ENCODE peak calls at places on chromosomes 4 and X, in ten cellular contexts. X, K, G, S, F, I, H, T, Y and P are unnamed samples.
A peak's percentile ranks its signal among the peaks of the same experiment; 100 is the strongest.

GRCh38 chrX:49106930-49107329 is 16.6 kb downstream of the GPKOW start:
- DNase-seq in I (no peak), X (no peak), G (peak; percentile 41), F (peak; percentile 39), T (no peak), S (no peak), K (no peak), Y (peak; percentile 6), H (peak; percentile 36), P (peak; percentile 12)

GRCh38 chrX:153793291-153793690 is 884 bp downstream of the IDH3G start:
- DNase-seq in I (no peak), G (peak; percentile 30), T (no peak), X (no peak), H (no peak), K (no peak), F (no peak), Y (no peak), S (no peak), P (no peak)

GRCh38 chr4:64713256-64713840 is 304.1 kb upstream of the TECRL start:
- DNase-seq in F (peak; percentile 48), I (no peak), X (no peak), G (peak; percentile 53), Y (no peak), K (no peak), S (no peak), T (no peak), H (peak; percentile 33), P (no peak)

GRCh38 chr4:128635939-128636551 is 173.5 kb upstream of the JADE1 start:
- DNase-seq in I (no peak), H (no peak), Y (no peak), K (no peak), X (peak; percentile 52), T (peak; percentile 63), F (no peak), G (no peak), S (no peak), P (no peak)

GRCh38 chr4:26235500-26235899 is 85.3 kb upstream of the RBPJ start:
- DNase-seq in K (no peak), I (no peak), G (peak; percentile 85), H (no peak), S (no peak), T (no peak), X (peak; percentile 69), F (no peak), Y (no peak), P (peak; percentile 95)

GRCh38 chrX:116230136-116230886 is 59.8 kb downstream of the AGTR2 start:
- DNase-seq in F (no peak), I (no peak), Y (no peak), X (no peak), S (no peak), G (peak; percentile 10), T (no peak), H (no peak), K (no peak), P (no peak)

GRCh38 chr4:100076753-100077152 is 113.5 kb downstream of the DDIT4L start:
- DNase-seq in K (no peak), S (no peak), I (no peak), G (no peak), T (no peak), H (no peak), X (no peak), Y (no peak), F (no peak), P (no peak)

GRCh38 chr4:116070283-116070682 is 956.9 kb upstream of the NDST4 start:
- DNase-seq in K (no peak), T (no peak), H (no peak), Y (no peak), X (no peak), I (no peak), S (no peak), F (peak; percentile 5), G (no peak), P (no peak)